ENCODE peak calls at places on chromosomes 4 and X, in eight cellular contexts. X is activated naive CD4-positive, alpha-beta T cell treated with anti-CD3 and anti-CD28 coated beads, Interleukin-2, amount 10 ng/mL, durations not matched to agents 7 days and 5 days; L is cardiac muscle cell; B is activated CD8-positive, alpha-beta memory T cell treated with anti-CD3 and anti-CD28 coated beads for 4 hours; G is T follicular helper cell; F is astrocyte of the cerebellum; K is GDM1; Z is naive thymus-derived CD4-positive, alpha-beta T cell. W is an unnamed sample.

GRCh38 chr4:47061435-47061834 is 30.1 kb downstream of the GABRB1 start:
- DNase-seq in X (no peak), L (no peak), B (no peak), G (no peak), F (peak), K (no peak), Z (no peak), W (no peak)

GRCh38 chr4:13024147-13025105 is 459.7 kb downstream of the RAB28 start:
- DNase-seq in X (no peak), L (no peak), B (no peak), G (no peak), F (no peak), K (no peak), Z (no peak), W (no peak)

GRCh38 chr4:77697860-77698599 is 92.4 kb downstream of the CXCL13 start:
- DNase-seq in X (no peak), L (peak), B (no peak), G (no peak), F (peak), K (peak), Z (no peak), W (no peak)

GRCh38 chr4:40405194-40405593 is 70.1 kb downstream of the CHRNA9 start:
- DNase-seq in X (no peak), L (no peak), B (no peak), G (no peak), F (no peak), K (no peak), Z (no peak), W (no peak)

GRCh38 chr4:74267998-74268606 is 40.2 kb upstream of the EPGN start:
- DNase-seq in X (no peak), L (peak), B (no peak), G (no peak), F (peak), K (no peak), Z (no peak), W (no peak)

GRCh38 chrX:132501606-132502005 is 12.8 kb upstream of the MBNL3 start:
- DNase-seq in X (no peak), L (no peak), B (no peak), G (no peak), F (no peak), K (no peak), Z (no peak), W (no peak)

GRCh38 chrX:136268051-136269048 is 17.1 kb upstream of the MAP7D3 start:
- DNase-seq in X (peak), L (peak), B (peak), G (peak), F (peak), K (peak), Z (peak), W (peak)

GRCh38 chrX:5051831-5052491 is 1176.7 kb downstream of the NLGN4X start:
- DNase-seq in X (no peak), L (peak), B (no peak), G (no peak), F (peak), K (peak), Z (no peak), W (no peak)

GRCh38 chr4:83109480-83110221 is 4.9 kb downstream of the PLAC8 start:
- DNase-seq in X (peak), L (peak), B (no peak), G (peak), F (no peak), K (no peak), Z (peak), W (no peak)

GRCh38 chr4:170008376-170008775 is 17.8 kb downstream of the MFAP3L start:
- DNase-seq in X (no peak), L (no peak), B (no peak), G (no peak), F (no peak), K (peak), Z (no peak), W (no peak)

GRCh38 chr4:134624365-134624764 is 422.8 kb upstream of the PABPC4L start:
- DNase-seq in X (no peak), L (no peak), B (no peak), G (no peak), F (no peak), K (no peak), Z (no peak), W (no peak)

GRCh38 chrX:97070346-97070745 is 186.6 kb downstream of the RPA4 start:
- DNase-seq in X (no peak), L (no peak), B (no peak), G (no peak), F (no peak), K (no peak), Z (no peak), W (no peak)

GRCh38 chr4:153420361-153420760 is 45.8 kb upstream of the TMEM131L start:
- DNase-seq in X (no peak), L (peak), B (no peak), G (no peak), F (no peak), K (no peak), Z (no peak), W (no peak)

GRCh38 chr4:140388015-140388414 is 14.6 kb downstream of the SCOC start:
- DNase-seq in X (no peak), L (no peak), B (no peak), G (no peak), F (no peak), K (no peak), Z (no peak), W (no peak)

GRCh38 chrX:40058719-40059118 is 39.0 kb downstream of the BCOR start:
- DNase-seq in X (no peak), L (no peak), B (no peak), G (no peak), F (no peak), K (no peak), Z (no peak), W (no peak)

GRCh38 chrX:34778961-34779360 is 121.9 kb upstream of the TMEM47 start:
- DNase-seq in X (no peak), L (peak), B (no peak), G (no peak), F (no peak), K (no peak), Z (no peak), W (no peak)

GRCh38 chr4:186105721-186106335 is 1.3 kb downstream of the FAM149A start:
- DNase-seq in X (no peak), L (peak), B (no peak), G (no peak), F (no peak), K (no peak), Z (no peak), W (no peak)

GRCh38 chrX:53288173-53288572 is 6.8 kb upstream of the IQSEC2 start:
- DNase-seq in X (peak), L (peak), B (no peak), G (no peak), F (no peak), K (peak), Z (no peak), W (peak)

GRCh38 chr4:2469192-2469984 is 482 bp downstream of the RNF4 start:
- DNase-seq in X (peak), L (peak), B (peak), G (peak), F (no peak), K (peak), Z (peak), W (peak)

GRCh38 chrX:11629593-11630211 is 36.0 kb downstream of the ARHGAP6 start:
- DNase-seq in X (no peak), L (peak), B (no peak), G (no peak), F (peak), K (no peak), Z (no peak), W (no peak)

GRCh38 chr4:187608001-187608421 is 387.6 kb upstream of the ZFP42 start:
- DNase-seq in X (no peak), L (peak), B (no peak), G (no peak), F (no peak), K (no peak), Z (no peak), W (no peak)

GRCh38 chr4:159163522-159163921 is 60.6 kb downstream of the RAPGEF2 start:
- DNase-seq in X (no peak), L (no peak), B (no peak), G (no peak), F (no peak), K (no peak), Z (no peak), W (no peak)

GRCh38 chrX:48833531-48834138 is 1.8 kb downstream of the PCSK1N start:
- DNase-seq in X (no peak), L (no peak), B (no peak), G (no peak), F (no peak), K (no peak), Z (no peak), W (no peak)

GRCh38 chr4:185817403-185817818 is 5.4 kb upstream of the SORBS2 start:
- DNase-seq in X (no peak), L (no peak), B (no peak), G (no peak), F (no peak), K (no peak), Z (no peak), W (no peak)

GRCh38 chrX:13147147-13147546 is 102.7 kb upstream of the FAM9C start:
- DNase-seq in X (no peak), L (no peak), B (no peak), G (no peak), F (no peak), K (no peak), Z (no peak), W (no peak)

GRCh38 chr4:70183168-70183939 is 12.2 kb upstream of the ODAM start:
- DNase-seq in X (peak), L (peak), B (no peak), G (no peak), F (peak), K (peak), Z (no peak), W (no peak)

GRCh38 chr4:159281781-159282180 is 178.9 kb downstream of the RAPGEF2 start:
- DNase-seq in X (no peak), L (no peak), B (no peak), G (no peak), F (no peak), K (no peak), Z (no peak), W (no peak)

GRCh38 chrX:101206471-101206870 is 13.1 kb upstream of the DRP2 start:
- DNase-seq in X (no peak), L (peak), B (no peak), G (no peak), F (no peak), K (no peak), Z (peak), W (peak)

GRCh38 chr4:119300072-119300387 is 21.9 kb downstream of the FABP2 start:
- DNase-seq in X (peak), L (peak), B (no peak), G (no peak), F (peak), K (no peak), Z (no peak), W (no peak)

GRCh38 chr4:103076777-103077347 is 301 bp upstream of the SLC9B2 start:
- DNase-seq in X (no peak), L (no peak), B (no peak), G (no peak), F (no peak), K (no peak), Z (no peak), W (no peak)

GRCh38 chr4:48194986-48195773 is 61.1 kb upstream of the TXK start:
- DNase-seq in X (no peak), L (no peak), B (no peak), G (no peak), F (peak), K (no peak), Z (no peak), W (no peak)

GRCh38 chr4:111717916-111718315 is 427.3 kb upstream of the FAM241A start:
- DNase-seq in X (no peak), L (no peak), B (no peak), G (no peak), F (peak), K (no peak), Z (no peak), W (no peak)

GRCh38 chr4:84718699-84719098 is 135.8 kb downstream of the CDS1 start:
- DNase-seq in X (no peak), L (peak), B (no peak), G (no peak), F (no peak), K (no peak), Z (no peak), W (no peak)

GRCh38 chr4:182828678-182829025 is 88.5 kb downstream of the DCTD start:
- DNase-seq in X (no peak), L (no peak), B (no peak), G (no peak), F (no peak), K (no peak), Z (no peak), W (no peak)

GRCh38 chr4:80078361-80079092 is 5.5 kb upstream of the ANTXR2 start:
- DNase-seq in X (no peak), L (no peak), B (no peak), G (no peak), F (no peak), K (no peak), Z (no peak), W (no peak)

GRCh38 chr4:175560628-175561027 is 251.4 kb downstream of the GPM6A start:
- DNase-seq in X (no peak), L (no peak), B (no peak), G (no peak), F (peak), K (no peak), Z (no peak), W (no peak)